ENCODE peak calls at places on chromosomes 16 and 17, in four cellular contexts. D is right lobe of liver, H is A549, B is transverse colon. S is an unnamed sample.

GRCh38 chr16:89442990-89443726 is 47.2 kb downstream of the ANKRD11 start:
- DNase-seq in D (peak), H (peak), B (peak), S (no peak)

GRCh38 chr17:33716937-33717336 is 423.8 kb upstream of the ASIC2 start:
- DNase-seq in D (no peak), H (no peak), B (no peak), S (no peak)

GRCh38 chr17:77042688-77043330 is 98.0 kb upstream of the SEC14L1 start:
- DNase-seq in D (no peak), H (no peak), B (no peak), S (no peak)

GRCh38 chr16:85752511-85753420 is 1.9 kb upstream of the C16orf74 start:
- DNase-seq in D (no peak), H (no peak), B (peak), S (no peak)

GRCh38 chr17:34989473-34989872 is 9.2 kb downstream of the LIG3 start:
- DNase-seq in D (no peak), H (no peak), B (no peak), S (no peak)

GRCh38 chr17:17087424-17088103 is 45.3 kb downstream of the MPRIP start:
- DNase-seq in D (peak), H (no peak), B (peak), S (no peak)

GRCh38 chr17:79144090-79144610 is 69.5 kb downstream of the ENGASE start:
- DNase-seq in D (no peak), H (no peak), B (no peak), S (no peak)

GRCh38 chr16:89221604-89222003 is 4.1 kb downstream of the ZNF778 start:
- DNase-seq in D (no peak), H (no peak), B (no peak), S (no peak)

GRCh38 chr17:40906613-40907012 is 21.6 kb upstream of the KRT20 start:
- DNase-seq in D (no peak), H (no peak), B (no peak), S (no peak)

GRCh38 chr17:2347805-2348685 is 10.7 kb downstream of the SGSM2 start:
- DNase-seq in D (peak), H (peak), B (peak), S (no peak)

GRCh38 chr17:74532115-74532514 is 840 bp upstream of the CD300LB start:
- DNase-seq in D (peak), H (no peak), B (peak), S (peak)

GRCh38 chr17:66602659-66603363 is 232.1 kb upstream of the CACNG5 start:
- DNase-seq in D (no peak), H (no peak), B (no peak), S (no peak)

GRCh38 chr17:58006563-58006923 is 503 bp downstream of the SRSF1 start:
- DNase-seq in D (peak), H (peak), B (peak), S (peak)

GRCh38 chr17:46976626-46977270 is 2.3 kb downstream of the RPRML start:
- DNase-seq in D (no peak), H (no peak), B (no peak), S (no peak)

GRCh38 chr16:76577003-76577402 is 299.8 kb downstream of the CNTNAP4 start:
- DNase-seq in D (no peak), H (no peak), B (no peak), S (no peak)

GRCh38 chr16:88449267-88449561 is 3.9 kb upstream of the ZFPM1 start:
- DNase-seq in D (no peak), H (no peak), B (peak), S (no peak)

GRCh38 chr16:79429276-79430128 is 171.0 kb downstream of the MAF start:
- DNase-seq in D (no peak), H (no peak), B (peak), S (no peak)

GRCh38 chr17:39566092-39566491 is 41.6 kb downstream of the NEUROD2 start:
- DNase-seq in D (no peak), H (no peak), B (no peak), S (no peak)

GRCh38 chr16:27728691-27729090 is 178.7 kb downstream of the KATNIP start:
- DNase-seq in D (no peak), H (no peak), B (no peak), S (no peak)

GRCh38 chr16:30112197-30113030 is 923 bp downstream of the GDPD3 start:
- DNase-seq in D (no peak), H (peak), B (peak), S (no peak)

GRCh38 chr17:1713878-1714487 is 3.8 kb upstream of the TLCD2 start:
- DNase-seq in D (no peak), H (peak), B (peak), S (peak)

GRCh38 chr17:77285594-77286390 is 145.0 kb downstream of the SEC14L1 start:
- DNase-seq in D (peak), H (peak), B (peak), S (no peak)

GRCh38 chr16:57606847-57607501 is 21.5 kb upstream of the ADGRG1 start:
- DNase-seq in D (peak), H (no peak), B (peak), S (peak)

GRCh38 chr17:39152134-39152884 is 872 bp upstream of the PLXDC1 start:
- DNase-seq in D (no peak), H (peak), B (peak), S (no peak)

GRCh38 chr16:30186782-30187555 is 3.6 kb downstream of the CORO1A start:
- DNase-seq in D (peak), H (peak), B (peak), S (no peak)

GRCh38 chr16:22320572-22321339 is 23.5 kb downstream of the POLR3E start:
- DNase-seq in D (peak), H (no peak), B (no peak), S (peak)

GRCh38 chr17:82806645-82807044 is 33.2 kb downstream of the ZNF750 start:
- DNase-seq in D (no peak), H (no peak), B (no peak), S (no peak)

GRCh38 chr17:78722101-78722761 is 59.8 kb downstream of the CYTH1 start:
- DNase-seq in D (no peak), H (no peak), B (peak), S (no peak)

GRCh38 chr16:11955713-11956123 is 9.3 kb upstream of the TNFRSF17 start:
- DNase-seq in D (no peak), H (no peak), B (no peak), S (no peak)

GRCh38 chr16:57818377-57819055 is 16.2 kb upstream of the KIFC3 start:
- DNase-seq in D (no peak), H (no peak), B (no peak), S (no peak)

GRCh38 chr16:53771655-53772497 is 67.9 kb downstream of the FTO start:
- DNase-seq in D (no peak), H (no peak), B (no peak), S (no peak)

GRCh38 chr16:81442220-81442908 is 2.2 kb upstream of the CMIP start:
- DNase-seq in D (no peak), H (no peak), B (no peak), S (no peak)

GRCh38 chr16:28019218-28019617 is 44.3 kb downstream of the GSG1L start:
- DNase-seq in D (no peak), H (no peak), B (no peak), S (no peak)

GRCh38 chr17:40778466-40778865 is 3.9 kb downstream of the KRT27 start:
- DNase-seq in D (no peak), H (no peak), B (no peak), S (no peak)

GRCh38 chr16:4351880-4352279 is 759 bp upstream of the PAM16 start:
- DNase-seq in D (no peak), H (no peak), B (no peak), S (no peak)

GRCh38 chr16:88891083-88891482 is 24.6 kb upstream of the PABPN1L start:
- DNase-seq in D (no peak), H (no peak), B (no peak), S (no peak)

GRCh38 chr16:35523991-35524390 is 2064.6 kb downstream of the TP53TG3F start:
- DNase-seq in D (no peak), H (no peak), B (no peak), S (no peak)

GRCh38 chr17:77196251-77196650 is 55.5 kb downstream of the SEC14L1 start:
- DNase-seq in D (no peak), H (no peak), B (no peak), S (no peak)

DNA sequence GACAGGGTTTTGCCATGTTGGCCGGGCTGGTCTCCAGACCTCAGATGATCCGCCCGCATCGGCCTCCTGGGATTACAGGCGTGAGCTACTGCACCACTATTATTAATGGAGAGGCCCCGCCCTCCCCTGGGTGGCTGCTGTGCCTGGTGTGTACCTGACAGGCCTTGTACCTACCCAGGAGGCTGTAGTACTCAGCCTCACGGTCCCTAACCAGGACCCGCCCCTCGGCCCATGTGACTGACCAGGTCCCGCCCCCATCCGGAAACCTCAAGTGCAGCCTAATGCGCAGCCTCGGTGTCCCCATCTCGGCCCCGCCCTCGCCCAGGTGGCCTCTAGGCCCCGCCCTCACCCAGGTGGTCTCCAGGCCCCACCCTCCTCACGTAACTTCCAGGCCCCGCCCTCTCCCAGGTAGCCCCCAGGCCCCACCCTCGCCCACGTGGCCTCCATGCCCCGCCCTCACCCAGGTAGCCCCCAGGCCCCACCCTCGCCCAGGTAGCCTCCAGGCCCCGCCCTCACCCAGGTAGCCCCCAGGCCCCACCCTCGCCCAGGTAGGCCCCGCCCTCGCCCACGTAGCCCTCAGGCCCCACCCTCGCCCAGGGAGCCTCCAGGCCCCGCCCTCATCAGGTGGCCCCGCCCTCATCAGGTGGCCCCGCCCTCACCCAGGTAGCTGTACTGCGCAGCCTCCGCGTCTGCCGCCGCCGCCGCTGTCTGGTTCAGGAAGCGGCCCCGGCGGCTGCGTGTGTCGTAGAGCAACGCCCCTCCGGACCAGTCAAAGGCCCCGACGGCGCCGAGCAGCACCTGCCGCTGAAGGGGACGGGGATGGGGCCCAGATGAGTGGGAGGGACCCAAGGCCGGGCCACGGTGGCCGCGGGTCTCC is 31.0 kb downstream of the HASPIN start:
- DNase-seq in D (peak), H (no peak), B (peak), S (peak)
- H3K4me3 ChIP-seq in D (peak), H (peak), B (peak), S (peak)

DNA sequence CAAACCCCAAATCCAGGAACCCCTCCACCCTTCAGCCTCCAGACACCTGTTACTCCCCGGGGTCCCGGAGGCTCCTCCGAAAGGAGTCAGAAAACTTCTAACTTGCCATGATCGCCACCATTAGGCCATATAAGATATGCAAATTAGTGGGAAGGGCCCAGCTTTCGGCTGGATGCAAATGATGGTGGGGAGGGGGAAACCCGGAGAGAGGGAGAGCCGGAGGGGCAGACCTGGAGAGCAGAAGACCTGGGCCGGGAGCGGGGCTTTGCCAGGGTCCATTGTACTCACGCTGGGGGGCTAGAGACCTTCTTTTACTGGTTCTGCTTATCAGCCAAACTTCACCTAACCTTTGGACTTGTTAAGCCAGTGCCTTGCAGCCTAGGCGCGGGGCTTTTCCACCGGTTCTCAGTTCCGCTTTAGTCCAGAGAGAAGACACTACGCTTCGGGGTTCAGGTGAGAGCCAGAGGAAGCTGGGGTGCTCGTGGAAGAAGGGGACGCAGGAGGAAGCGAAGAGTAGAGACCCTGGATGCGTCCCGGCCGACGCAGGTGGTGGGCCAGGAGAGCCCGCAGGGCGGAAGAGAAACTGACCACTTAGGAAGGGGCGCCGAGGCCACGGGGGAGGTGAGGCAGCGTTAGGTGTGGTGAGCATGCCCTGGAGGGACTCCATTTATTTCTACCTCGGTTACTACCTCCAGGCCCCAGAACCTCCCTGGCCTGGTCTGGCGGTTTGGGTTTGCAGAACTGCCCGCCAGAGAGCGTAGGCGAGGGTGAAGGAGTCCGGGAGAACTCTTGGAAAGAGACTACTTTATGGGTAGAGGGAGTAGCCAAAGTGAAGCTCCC is at the start of gene HNF1B:
- DNase-seq in D (peak), H (peak), B (peak), S (no peak)
- TF ChIP-seq POLR2A in D (peak), H (peak), B (peak), S (no peak)

GRCh38 chr17:50682441-50682840 is 25.3 kb downstream of the ANKRD40 start:
- DNase-seq in D (no peak), H (no peak), B (no peak), S (no peak)

GRCh38 chr17:50683434-50684287 is 24.1 kb downstream of the ANKRD40 start:
- DNase-seq in D (no peak), H (no peak), B (no peak), S (no peak)

GRCh38 chr17:50682938-50683337 is 24.8 kb downstream of the ANKRD40 start:
- DNase-seq in D (no peak), H (no peak), B (no peak), S (no peak)

GRCh38 chr17:50680126-50680525 is 27.6 kb downstream of the ANKRD40 start:
- DNase-seq in D (no peak), H (no peak), B (no peak), S (no peak)

GRCh38 chr17:50681260-50682200 is 26.2 kb downstream of the ANKRD40 start:
- DNase-seq in D (no peak), H (peak), B (no peak), S (no peak)
- TF ChIP-seq CTCF in D (peak), H (peak), B (peak), S (peak)

GRCh38 chr17:50423553-50424159 is 2.4 kb upstream of the ACSF2 start:
- DNase-seq in D (no peak), H (no peak), B (no peak), S (no peak)

GRCh38 chr17:50424246-50425000 is 1.6 kb upstream of the ACSF2 start:
- DNase-seq in D (no peak), H (no peak), B (no peak), S (no peak)

GRCh38 chr17:50422738-50423137 is 3.3 kb upstream of the ACSF2 start:
- DNase-seq in D (no peak), H (no peak), B (no peak), S (no peak)

GRCh38 chr17:50420419-50421112 is 5.5 kb upstream of the ACSF2 start:
- DNase-seq in D (no peak), H (no peak), B (no peak), S (no peak)

GRCh38 chr17:50421308-50422031 is 4.5 kb upstream of the ACSF2 start:
- DNase-seq in D (no peak), H (no peak), B (no peak), S (no peak)
- H3K4me3 ChIP-seq in D (peak), H (no peak), B (no peak), S (peak)

GRCh38 chr16:75064403-75065148 is 52.0 kb downstream of the LDHD start:
- DNase-seq in D (peak), H (no peak), B (peak), S (no peak)
- TF ChIP-seq POLR2A in D (no peak), H (no peak), B (peak), S (no peak)

GRCh38 chr17:48550313-48551205 is 5.7 kb upstream of the HOXB2 start:
- DNase-seq in D (no peak), H (no peak), B (no peak), S (no peak)
- TF ChIP-seq CTCF in D (no peak), H (peak), B (no peak), S (no peak)

DNA sequence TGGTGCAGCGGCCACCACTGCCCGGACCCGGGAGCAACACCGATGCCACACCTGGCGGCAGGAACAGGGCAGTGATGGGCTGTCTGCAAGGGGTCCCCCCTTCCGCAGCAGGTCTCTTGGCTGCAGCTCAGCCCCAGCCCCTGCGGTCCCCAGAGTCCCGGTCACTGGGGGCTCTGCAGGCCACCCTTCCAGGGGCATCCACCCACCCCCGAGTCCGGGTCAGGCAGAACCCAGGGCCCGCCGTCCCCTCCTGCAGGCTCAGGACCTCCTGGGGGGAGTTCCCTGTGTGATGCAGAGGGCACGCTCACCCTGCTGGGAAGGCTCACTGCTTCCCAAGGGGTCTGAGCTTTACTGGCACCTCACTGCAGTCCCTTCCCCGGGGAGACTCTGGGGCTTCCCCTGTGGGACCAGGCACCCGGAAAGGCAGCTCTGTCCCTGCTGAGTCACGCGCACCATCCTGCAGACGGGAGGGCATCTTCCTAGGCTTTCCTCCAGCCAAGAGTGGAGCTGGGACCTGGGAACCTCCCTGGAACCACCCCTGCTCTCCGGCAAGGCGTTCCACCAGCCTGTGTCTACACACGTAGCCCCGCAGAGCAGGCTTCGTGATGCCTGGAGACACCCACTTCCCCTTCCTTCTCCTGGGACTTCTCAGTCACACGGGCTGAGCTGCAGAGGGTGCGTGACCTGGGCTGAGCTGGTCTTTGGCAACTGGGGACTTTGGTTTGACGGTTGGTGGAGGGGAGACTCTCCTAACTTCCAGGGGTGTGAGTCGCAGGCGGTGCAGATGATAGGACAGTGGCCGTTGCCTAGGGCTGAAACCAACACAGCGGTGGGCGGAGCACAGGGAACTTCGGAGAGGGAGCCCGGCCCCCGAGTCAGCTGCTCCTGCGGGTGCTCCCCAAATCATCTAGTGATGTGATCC is 23.4 kb downstream of the SLC25A10 start:
- DNase-seq in D (peak), H (peak), B (peak), S (no peak)
- H3K4me3 ChIP-seq in D (peak), H (no peak), B (no peak), S (no peak)

DNA sequence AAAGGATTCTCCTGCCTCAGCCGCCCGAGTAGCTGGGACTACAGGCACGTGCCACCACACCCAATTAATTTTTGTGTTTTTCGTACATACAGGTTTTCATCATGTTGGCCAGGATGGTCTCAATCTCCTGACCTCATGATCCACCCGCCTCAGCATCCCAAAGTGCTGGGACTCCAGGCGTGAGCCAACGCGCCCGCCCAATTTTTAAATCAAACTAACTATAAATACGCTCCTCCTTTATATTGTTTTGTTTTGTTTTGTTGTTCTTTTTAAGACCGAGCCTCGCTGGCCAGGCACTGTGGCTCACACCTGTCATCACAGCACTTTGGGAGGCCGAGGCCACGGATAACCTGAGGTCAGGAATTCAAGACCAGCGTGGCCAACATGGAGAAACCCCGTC is 1.9 kb upstream of the UTP6 start:
- DNase-seq in D (no peak), H (no peak), B (no peak), S (no peak)
- TF ChIP-seq POLR2A in D (no peak), H (no peak), B (no peak), S (no peak)